ENCODE peak calls at places on chromosomes 13 and 19, in six cellular contexts. One of them, this sample, is unnamed.

GRCh38 chr19:3504723-3505122 is 1.4 kb upstream of the FZR1 start:
- DNase-seq in GM12878: no peak
- DNase-seq in Panc1: no peak
- DNase-seq in SK-N-SH: no peak
- DNase-seq in GM23338: no peak
- DNase-seq in HCT116: no peak
- DNase-seq in this sample: no peak

GRCh38 chr19:40609561-40610395 is 8.6 kb downstream of the LTBP4 start:
- DNase-seq in GM23338: peak
- DNase-seq in Panc1: no peak
- DNase-seq in HCT116: peak
- DNase-seq in SK-N-SH: peak
- DNase-seq in GM12878: peak
- DNase-seq in this sample: peak

GRCh38 chr19:12495002-12495802 is 10.6 kb upstream of the ZNF709 start:
- DNase-seq in GM23338: peak
- DNase-seq in HCT116: no peak
- DNase-seq in Panc1: peak
- DNase-seq in SK-N-SH: peak
- DNase-seq in GM12878: peak
- DNase-seq in this sample: peak

GRCh38 chr13:32211788-32212187 is 103.4 kb downstream of the ZAR1L start:
- DNase-seq in HCT116: no peak
- DNase-seq in GM23338: no peak
- DNase-seq in Panc1: no peak
- DNase-seq in SK-N-SH: no peak
- DNase-seq in GM12878: no peak
- DNase-seq in this sample: no peak

GRCh38 chr19:55652311-55653078 is 2.3 kb upstream of the U2AF2 start:
- DNase-seq in GM12878: no peak
- DNase-seq in HCT116: no peak
- DNase-seq in GM23338: peak
- DNase-seq in Panc1: no peak
- DNase-seq in SK-N-SH: no peak
- DNase-seq in this sample: no peak

GRCh38 chr19:16520074-16520973 is 21.9 kb downstream of the CHERP start:
- DNase-seq in SK-N-SH: no peak
- DNase-seq in Panc1: no peak
- DNase-seq in HCT116: no peak
- DNase-seq in GM12878: no peak
- DNase-seq in GM23338: no peak
- DNase-seq in this sample: no peak

GRCh38 chr13:21225841-21226581 is 49.6 kb downstream of the MRPL57 start:
- DNase-seq in SK-N-SH: no peak
- DNase-seq in Panc1: no peak
- DNase-seq in HCT116: no peak
- DNase-seq in GM12878: no peak
- DNase-seq in GM23338: no peak
- DNase-seq in this sample: peak

GRCh38 chr13:28501547-28501946 is 6.6 kb upstream of the FLT1 start:
- DNase-seq in SK-N-SH: no peak
- DNase-seq in GM12878: no peak
- DNase-seq in GM23338: no peak
- DNase-seq in Panc1: no peak
- DNase-seq in HCT116: no peak
- DNase-seq in this sample: no peak

GRCh38 chr13:50676602-50677001 is 166.9 kb downstream of the DLEU7 start:
- DNase-seq in Panc1: no peak
- DNase-seq in GM23338: no peak
- DNase-seq in GM12878: no peak
- DNase-seq in SK-N-SH: no peak
- DNase-seq in HCT116: no peak
- DNase-seq in this sample: peak

GRCh38 chr19:28466107-28467045 is 746.6 kb downstream of the UQCRFS1 start:
- DNase-seq in Panc1: peak
- DNase-seq in GM12878: no peak
- DNase-seq in HCT116: no peak
- DNase-seq in SK-N-SH: peak
- DNase-seq in GM23338: peak
- DNase-seq in this sample: peak

GRCh38 chr19:50203281-50204080 is at the start of gene MYH14:
- DNase-seq in SK-N-SH: peak
- DNase-seq in GM23338: peak
- DNase-seq in Panc1: peak
- DNase-seq in GM12878: no peak
- DNase-seq in HCT116: peak
- DNase-seq in this sample: no peak

GRCh38 chr19:35845215-35846037 is 6.9 kb downstream of the NPHS1 start:
- DNase-seq in HCT116: peak
- DNase-seq in GM12878: no peak
- DNase-seq in Panc1: no peak
- DNase-seq in GM23338: peak
- DNase-seq in SK-N-SH: peak
- DNase-seq in this sample: no peak

GRCh38 chr19:43532571-43532961 is 422 bp upstream of the ZNF575 start:
- DNase-seq in GM23338: no peak
- DNase-seq in Panc1: no peak
- DNase-seq in GM12878: no peak
- DNase-seq in SK-N-SH: peak
- DNase-seq in HCT116: peak
- DNase-seq in this sample: no peak

GRCh38 chr19:18233224-18233825 is 7.1 kb upstream of the PDE4C start:
- DNase-seq in GM23338: peak
- DNase-seq in GM12878: no peak
- DNase-seq in SK-N-SH: peak
- DNase-seq in Panc1: no peak
- DNase-seq in HCT116: no peak
- DNase-seq in this sample: peak
- TF ChIP-seq REST in GM23338: peak
- TF ChIP-seq REST in GM12878: peak
- TF ChIP-seq REST in SK-N-SH: peak
- TF ChIP-seq REST in Panc1: peak
- TF ChIP-seq REST in HCT116: peak
- TF ChIP-seq REST in this sample: peak

GRCh38 chr13:40895715-40896184 is 106.3 kb downstream of the SLC25A15 start:
- DNase-seq in SK-N-SH: no peak
- DNase-seq in GM12878: no peak
- DNase-seq in GM23338: no peak
- DNase-seq in HCT116: peak
- DNase-seq in Panc1: no peak
- DNase-seq in this sample: no peak
- TF ChIP-seq POLR2AphosphoS5 in SK-N-SH: no peak
- TF ChIP-seq POLR2AphosphoS5 in GM12878: no peak
- TF ChIP-seq POLR2AphosphoS5 in GM23338: no peak
- TF ChIP-seq POLR2AphosphoS5 in HCT116: no peak
- TF ChIP-seq POLR2AphosphoS5 in Panc1: no peak
- TF ChIP-seq POLR2AphosphoS5 in this sample: no peak

DNA sequence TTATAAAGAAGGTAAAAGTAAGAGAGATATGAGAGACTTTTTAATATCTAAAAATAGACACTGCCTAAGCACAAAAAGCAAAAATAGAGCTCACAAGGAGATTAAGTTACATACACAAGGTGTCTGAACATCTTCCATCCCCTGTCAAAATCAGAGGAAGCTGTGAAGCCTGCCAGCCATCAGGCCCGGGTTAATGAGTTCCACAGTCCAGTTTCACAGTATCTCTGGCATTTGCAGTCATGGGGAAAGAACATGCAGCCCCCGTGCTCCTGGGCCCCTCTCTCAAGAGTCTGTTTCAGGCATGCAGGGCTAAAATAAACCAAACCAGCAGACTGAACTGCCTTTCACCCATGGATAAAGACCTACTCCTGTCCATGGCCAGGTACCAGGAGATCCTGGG is 79.2 kb downstream of the TBC1D4 start:
- DNase-seq in GM23338: no peak
- DNase-seq in Panc1: no peak
- DNase-seq in SK-N-SH: peak
- DNase-seq in GM12878: no peak
- DNase-seq in HCT116: no peak
- DNase-seq in this sample: no peak
- TF ChIP-seq REST in GM23338: no peak
- TF ChIP-seq REST in Panc1: no peak
- TF ChIP-seq REST in SK-N-SH: no peak
- TF ChIP-seq REST in GM12878: no peak
- TF ChIP-seq REST in HCT116: no peak
- TF ChIP-seq REST in this sample: no peak

DNA sequence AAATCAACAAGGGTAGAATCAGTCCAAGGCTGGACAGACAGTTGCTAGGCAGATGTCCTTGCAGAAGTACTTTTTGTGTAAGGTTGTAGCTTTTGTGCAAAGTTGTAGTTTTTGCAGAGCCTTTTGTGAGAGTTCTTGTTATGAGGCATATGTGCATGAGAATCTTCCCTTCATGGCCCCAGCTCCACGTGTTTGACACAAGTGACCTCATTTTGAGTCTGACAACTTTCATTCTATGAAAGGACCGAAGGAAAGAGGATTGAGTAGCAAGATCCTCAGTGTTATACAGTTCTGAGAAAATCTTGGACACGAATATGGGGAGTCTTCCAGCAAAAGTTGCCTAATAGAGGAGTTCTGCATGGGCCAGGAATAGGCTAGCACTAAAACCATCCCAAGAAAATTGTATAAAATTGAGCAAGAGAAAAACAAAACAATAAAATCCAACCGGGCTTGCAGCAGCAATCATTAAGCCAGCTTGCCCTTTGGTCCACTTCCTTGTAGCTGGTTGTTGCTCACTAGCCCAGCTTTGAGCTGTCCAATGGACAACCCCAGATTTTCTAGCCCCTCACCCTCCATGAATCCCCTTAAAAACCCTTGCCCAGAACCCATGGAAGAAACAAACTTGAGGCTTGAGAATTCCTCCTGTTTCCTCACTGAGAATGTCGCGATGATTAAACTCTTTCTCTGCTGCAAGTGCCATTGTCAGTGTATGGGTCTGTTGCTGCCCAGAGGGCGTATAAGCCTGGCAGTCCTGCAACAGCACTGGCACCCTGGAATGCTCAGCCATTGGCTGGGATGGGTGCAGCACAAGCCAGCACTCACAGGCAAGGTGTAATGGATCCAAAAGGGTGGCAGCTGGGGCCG is 6.5 kb downstream of the EPSTI1 start:
- DNase-seq in HCT116: no peak
- DNase-seq in GM12878: no peak
- DNase-seq in GM23338: no peak
- DNase-seq in Panc1: no peak
- DNase-seq in SK-N-SH: peak
- DNase-seq in this sample: no peak
- TF ChIP-seq POLR2AphosphoS5 in HCT116: no peak
- TF ChIP-seq POLR2AphosphoS5 in GM12878: no peak
- TF ChIP-seq POLR2AphosphoS5 in GM23338: no peak
- TF ChIP-seq POLR2AphosphoS5 in Panc1: no peak
- TF ChIP-seq POLR2AphosphoS5 in SK-N-SH: no peak
- TF ChIP-seq POLR2AphosphoS5 in this sample: no peak

GRCh38 chr13:57311009-57311586 is 144.1 kb downstream of the PRR20E start:
- DNase-seq in GM12878: no peak
- DNase-seq in GM23338: peak
- DNase-seq in HCT116: no peak
- DNase-seq in SK-N-SH: no peak
- DNase-seq in Panc1: no peak
- DNase-seq in this sample: no peak

DNA sequence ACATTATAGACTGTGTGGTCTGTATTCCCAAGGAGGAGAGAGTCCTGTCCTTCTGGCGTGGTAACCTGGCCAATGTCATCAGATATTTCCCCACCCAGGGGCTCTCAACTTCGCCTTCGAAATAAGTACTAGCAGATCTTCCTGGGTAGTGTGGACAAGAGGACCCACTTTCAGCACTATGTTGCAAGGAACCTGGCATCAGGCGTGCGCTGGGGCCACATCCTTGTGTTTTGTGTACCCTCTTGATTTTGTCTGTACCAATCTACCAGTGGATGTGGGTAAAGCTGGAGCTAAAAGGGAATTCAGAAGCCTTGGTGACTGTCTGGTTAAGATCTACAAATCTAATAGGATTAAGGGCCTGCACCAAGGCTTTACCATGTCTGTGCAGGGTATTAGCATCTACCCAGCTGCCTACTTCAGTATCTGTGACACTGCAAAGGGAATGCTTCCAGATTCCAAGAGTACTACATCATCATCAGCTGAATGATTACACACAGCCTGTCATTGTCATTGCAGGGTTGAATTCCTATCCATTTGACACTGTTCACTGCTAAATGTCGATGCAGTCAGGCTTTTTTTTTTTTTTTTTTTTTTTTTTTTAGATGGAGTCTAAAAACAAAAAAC is 148.0 kb downstream of the PRR20E start:
- DNase-seq in GM12878: no peak
- DNase-seq in SK-N-SH: no peak
- DNase-seq in GM23338: peak
- DNase-seq in Panc1: no peak
- DNase-seq in HCT116: no peak
- DNase-seq in this sample: no peak
- TF ChIP-seq REST in GM12878: no peak
- TF ChIP-seq REST in SK-N-SH: no peak
- TF ChIP-seq REST in GM23338: no peak
- TF ChIP-seq REST in Panc1: no peak
- TF ChIP-seq REST in HCT116: no peak
- TF ChIP-seq REST in this sample: no peak

DNA sequence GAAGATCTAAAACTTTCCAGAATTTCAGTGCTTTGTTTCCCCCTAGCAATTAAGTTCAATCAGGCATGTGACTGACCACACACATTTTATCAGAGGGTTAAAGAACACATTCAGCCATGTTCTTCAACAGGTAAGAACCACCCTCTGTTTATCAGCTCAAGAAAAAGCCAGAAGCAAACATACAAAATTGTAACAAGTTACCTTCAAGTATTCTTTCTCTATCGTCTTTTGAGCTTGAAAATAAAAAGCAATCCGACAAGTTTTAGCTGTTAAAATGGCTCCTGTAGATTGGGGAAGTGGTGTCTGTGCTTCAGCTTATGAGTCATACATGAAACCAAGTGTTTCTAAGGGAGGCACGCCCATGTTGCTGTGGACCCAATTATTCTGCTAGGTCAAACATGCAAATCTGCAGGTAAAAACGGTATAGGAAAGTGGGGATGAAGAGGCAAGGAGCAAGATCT is at the start of gene ELF1:
- DNase-seq in GM23338: peak
- DNase-seq in SK-N-SH: no peak
- DNase-seq in HCT116: peak
- DNase-seq in GM12878: peak
- DNase-seq in Panc1: no peak
- DNase-seq in this sample: peak
- TF ChIP-seq POLR2AphosphoS5 in GM23338: no peak
- TF ChIP-seq POLR2AphosphoS5 in SK-N-SH: no peak
- TF ChIP-seq POLR2AphosphoS5 in HCT116: peak
- TF ChIP-seq POLR2AphosphoS5 in GM12878: peak
- TF ChIP-seq POLR2AphosphoS5 in Panc1: no peak
- TF ChIP-seq POLR2AphosphoS5 in this sample: peak